ENCODE peak calls at places on chromosomes 11 and 22, in five cellular contexts. T, A, G, C and S are unnamed samples.

GRCh38 chr11:28836285-28837081 is 728.3 kb downstream of the METTL15 start:
- DNase-seq in T (peak), A (peak), G (no peak), C (peak), S (peak)

GRCh38 chr11:128911239-128911638 is 20.1 kb downstream of the KCNJ5 start:
- DNase-seq in T (no peak), A (no peak), G (no peak), C (no peak), S (no peak)

GRCh38 chr11:290621-291231 is 1.8 kb downstream of the PGGHG start:
- DNase-seq in T (no peak), A (no peak), G (peak), C (no peak), S (no peak)

GRCh38 chr11:75632962-75633361 is 35.9 kb downstream of the MAP6 start:
- DNase-seq in T (no peak), A (no peak), G (no peak), C (no peak), S (no peak)

GRCh38 chr11:85941380-85941973 is 86.3 kb downstream of the CCDC83 start:
- DNase-seq in T (peak), A (peak), G (no peak), C (peak), S (peak)

GRCh38 chr11:102347526-102348331 is 715 bp downstream of the BIRC2 start:
- DNase-seq in T (peak), A (peak), G (no peak), C (no peak), S (no peak)

GRCh38 chr11:19426719-19427066 is 185.9 kb upstream of the E2F8 start:
- DNase-seq in T (no peak), A (peak), G (no peak), C (no peak), S (no peak)

GRCh38 chr11:128497057-128497957 is 90.1 kb downstream of the ETS1 start:
- DNase-seq in T (peak), A (peak), G (no peak), C (peak), S (peak)

GRCh38 chr11:120590472-120590871 is 78.9 kb downstream of the GRIK4 start:
- DNase-seq in T (no peak), A (peak), G (no peak), C (no peak), S (no peak)

GRCh38 chr22:41226728-41227655 is 13.7 kb downstream of the CHADL start:
- DNase-seq in T (no peak), A (no peak), G (no peak), C (no peak), S (no peak)